ENCODE peak calls at places on chromosomes 7 and 10, in six cellular contexts. Y is MM.1S, H is lung, U is testis, O is psoas muscle, V is heart right ventricle. B is an unnamed sample.

GRCh38 chr10:5013385-5013784 is 9.7 kb upstream of the AKR1C2 start:
- DNase-seq in Y (no peak), H (no peak), U (no peak), O (no peak), V (no peak), B (no peak)

GRCh38 chr10:6314620-6315205 is 112.0 kb downstream of the PFKFB3 start:
- DNase-seq in Y (no peak), H (peak), U (no peak), O (no peak), V (no peak), B (no peak)

GRCh38 chr10:125883198-125883597 is 2.1 kb upstream of the DHX32 start:
- DNase-seq in Y (no peak), H (no peak), U (no peak), O (no peak), V (no peak), B (no peak)

GRCh38 chr10:28171468-28172235 is 131.2 kb downstream of the MPP7 start:
- DNase-seq in Y (no peak), H (no peak), U (no peak), O (no peak), V (peak), B (no peak)

GRCh38 chr7:130910949-130911944 is 177.2 kb upstream of the KLF14 start:
- DNase-seq in Y (no peak), H (no peak), U (no peak), O (no peak), V (no peak), B (no peak)

GRCh38 chr10:55793024-55793423 is 568.0 kb downstream of the ZWINT start:
- DNase-seq in Y (no peak), H (no peak), U (no peak), O (no peak), V (no peak), B (no peak)

GRCh38 chr7:51011710-51012350 is 229.1 kb upstream of the GRB10 start:
- DNase-seq in Y (no peak), H (peak), U (no peak), O (no peak), V (no peak), B (no peak)

GRCh38 chr7:139103057-139103820 is 6.3 kb downstream of the ZC3HAV1 start:
- DNase-seq in Y (no peak), H (no peak), U (no peak), O (no peak), V (no peak), B (no peak)

GRCh38 chr10:71368639-71369038 is 28.1 kb upstream of the CDH23 start:
- DNase-seq in Y (no peak), H (no peak), U (no peak), O (no peak), V (no peak), B (no peak)

GRCh38 chr10:117675516-117675915 is 133.0 kb downstream of the EMX2 start:
- DNase-seq in Y (no peak), H (no peak), U (no peak), O (no peak), V (no peak), B (no peak)

GRCh38 chr7:158458716-158459282 is 128.8 kb downstream of the PTPRN2 start:
- DNase-seq in Y (no peak), H (no peak), U (no peak), O (no peak), V (no peak), B (no peak)

GRCh38 chr10:89347706-89348457 is 20.1 kb downstream of the IFIT3 start:
- DNase-seq in Y (no peak), H (no peak), U (no peak), O (no peak), V (peak), B (no peak)

GRCh38 chr7:18573410-18574234 is 78.1 kb downstream of the HDAC9 start:
- DNase-seq in Y (no peak), H (no peak), U (no peak), O (peak), V (peak), B (no peak)

GRCh38 chr10:70052462-70053211 is at the start of gene MACROH2A2:
- DNase-seq in Y (no peak), H (peak), U (peak), O (peak), V (peak), B (no peak)

GRCh38 chr10:94137747-94138146 is 144.0 kb downstream of the PLCE1 start:
- DNase-seq in Y (no peak), H (no peak), U (no peak), O (no peak), V (no peak), B (no peak)

GRCh38 chr10:101829561-101830315 is 11.5 kb upstream of the OGA start:
- DNase-seq in Y (peak), H (peak), U (peak), O (peak), V (no peak), B (peak)

GRCh38 chr10:123297175-123297574 is 143.0 kb downstream of the BUB3 start:
- DNase-seq in Y (no peak), H (no peak), U (no peak), O (no peak), V (no peak), B (no peak)

GRCh38 chr10:110273474-110273873 is 31.2 kb downstream of the SMNDC1 start:
- DNase-seq in Y (no peak), H (peak), U (peak), O (peak), V (peak), B (peak)
- H3K27ac ChIP-seq in Y (no peak), H (no peak), U (peak), O (peak), V (peak), B (no peak)

DNA sequence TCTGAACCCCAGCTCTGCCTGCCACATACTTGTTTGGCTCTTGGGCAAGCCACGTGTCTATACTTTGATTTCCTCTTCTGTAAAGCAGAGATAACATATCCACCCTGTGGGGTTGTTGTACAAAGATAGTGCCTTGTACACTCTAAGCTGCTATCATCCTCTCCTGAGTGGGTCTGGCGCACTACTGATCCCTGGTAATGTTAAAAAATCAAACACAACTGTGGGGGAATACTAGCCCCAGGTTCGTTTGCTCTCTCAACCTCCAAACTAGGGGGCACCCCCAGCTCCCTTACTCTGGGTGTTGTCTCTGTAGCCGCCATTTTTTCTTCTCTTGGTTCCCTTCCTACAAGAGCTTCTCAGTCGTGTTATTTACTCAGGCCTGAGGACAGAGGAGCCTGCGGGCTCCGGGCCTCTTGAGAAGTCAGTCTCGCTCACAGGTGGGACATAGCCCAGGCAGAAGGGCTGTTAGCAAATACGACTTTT is 1.0 kb downstream of the POLM start:
- DNase-seq in Y (peak), H (no peak), U (no peak), O (peak), V (no peak), B (no peak)
- TF ChIP-seq CTCF in Y (no peak), H (no peak), U (no peak), O (no peak), V (no peak), B (no peak)

GRCh38 chr10:79262131-79262530 is 85.1 kb upstream of the PPIF start:
- DNase-seq in Y (no peak), H (no peak), U (no peak), O (no peak), V (no peak), B (no peak)
- H3K27ac ChIP-seq in Y (no peak), H (no peak), U (no peak), O (no peak), V (no peak), B (no peak)

GRCh38 chr7:117381357-117381756 is 45.9 kb downstream of the ASZ1 start:
- DNase-seq in Y (no peak), H (no peak), U (no peak), O (no peak), V (no peak), B (no peak)
- TF ChIP-seq CTCF in Y (peak), H (no peak), U (no peak), O (no peak), V (no peak), B (no peak)

DNA sequence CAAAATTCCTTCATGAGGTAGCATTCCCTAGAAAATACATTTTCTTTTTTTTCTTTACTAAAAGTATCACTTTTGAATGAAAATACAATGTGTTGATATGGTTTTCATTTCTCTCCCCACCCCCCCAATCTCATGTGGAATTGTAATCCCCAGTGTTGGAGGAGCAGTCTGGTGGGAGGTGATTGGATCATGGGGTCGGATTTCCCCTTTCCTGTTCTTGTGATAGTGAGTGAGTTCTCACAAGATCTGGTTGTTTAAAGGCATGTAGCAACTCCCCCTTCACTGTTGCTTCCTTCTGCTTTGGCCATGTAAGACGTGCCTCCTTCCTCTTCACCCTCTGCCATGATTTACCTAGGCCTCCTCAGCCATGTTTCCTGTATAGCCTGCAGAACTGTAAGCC is 790.3 kb upstream of the KCND2 start:
- DNase-seq in Y (no peak), H (no peak), U (no peak), O (no peak), V (no peak), B (no peak)
- H3K27ac ChIP-seq in Y (no peak), H (no peak), U (no peak), O (no peak), V (no peak), B (no peak)

GRCh38 chr10:130987401-130987800 is 324.1 kb downstream of the TCERG1L start:
- DNase-seq in Y (no peak), H (no peak), U (peak), O (no peak), V (no peak), B (no peak)
- TF ChIP-seq CTCF in Y (no peak), H (no peak), U (no peak), O (no peak), V (no peak), B (no peak)

DNA sequence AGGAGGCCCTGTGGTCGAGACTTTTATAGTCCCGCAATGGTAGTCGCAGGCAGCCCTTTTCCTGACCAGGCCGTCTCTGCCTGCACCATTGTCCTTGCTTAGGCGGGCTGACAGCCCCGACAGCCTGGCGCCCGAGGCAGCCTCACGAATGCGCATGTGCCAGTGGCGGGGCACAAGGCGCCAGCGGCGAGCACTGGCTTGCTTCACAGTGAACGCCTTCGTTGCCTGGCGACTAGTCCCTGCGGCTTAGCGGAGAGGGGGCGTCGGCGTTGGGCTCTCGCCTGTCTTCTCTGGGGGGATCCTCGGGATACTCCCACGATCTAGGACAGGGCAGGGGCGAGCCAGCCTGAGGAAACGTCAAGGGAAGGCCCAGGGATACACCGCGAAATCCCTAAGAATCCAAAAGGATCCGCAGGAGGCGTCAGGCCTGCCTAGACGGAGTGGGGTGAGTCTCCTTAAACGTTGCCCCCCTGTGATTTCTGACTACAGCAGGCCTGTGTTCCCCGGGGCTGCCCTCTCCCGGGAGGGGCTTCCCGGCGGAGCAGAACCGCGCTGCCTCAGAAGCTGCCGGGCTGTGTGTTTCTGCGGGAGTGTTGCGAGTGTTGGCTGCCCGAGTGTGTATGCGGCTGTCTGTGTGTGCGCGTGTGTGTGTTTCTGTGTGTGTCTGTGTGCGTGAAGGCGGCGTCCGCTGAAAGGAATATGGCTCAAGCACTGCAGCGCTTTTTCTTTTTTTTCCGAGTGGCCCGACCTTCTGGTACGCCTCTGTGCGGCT is 20.5 kb upstream of the ZNF273 start:
- DNase-seq in Y (no peak), H (peak), U (peak), O (peak), V (peak), B (no peak)
- H3K27ac ChIP-seq in Y (no peak), H (no peak), U (no peak), O (peak), V (peak), B (no peak)

GRCh38 chr10:76577455-76577854 is 1060.2 kb downstream of the KCNMA1 start:
- DNase-seq in Y (no peak), H (no peak), U (no peak), O (no peak), V (no peak), B (no peak)

GRCh38 chr10:76576276-76576962 is 1061.2 kb downstream of the KCNMA1 start:
- DNase-seq in Y (no peak), H (no peak), U (no peak), O (no peak), V (no peak), B (no peak)

GRCh38 chr10:76583711-76584161 is 1053.9 kb downstream of the KCNMA1 start:
- DNase-seq in Y (no peak), H (no peak), U (no peak), O (no peak), V (no peak), B (no peak)

GRCh38 chr10:76582536-76582935 is 1055.1 kb downstream of the KCNMA1 start:
- DNase-seq in Y (no peak), H (no peak), U (no peak), O (no peak), V (no peak), B (no peak)

DNA sequence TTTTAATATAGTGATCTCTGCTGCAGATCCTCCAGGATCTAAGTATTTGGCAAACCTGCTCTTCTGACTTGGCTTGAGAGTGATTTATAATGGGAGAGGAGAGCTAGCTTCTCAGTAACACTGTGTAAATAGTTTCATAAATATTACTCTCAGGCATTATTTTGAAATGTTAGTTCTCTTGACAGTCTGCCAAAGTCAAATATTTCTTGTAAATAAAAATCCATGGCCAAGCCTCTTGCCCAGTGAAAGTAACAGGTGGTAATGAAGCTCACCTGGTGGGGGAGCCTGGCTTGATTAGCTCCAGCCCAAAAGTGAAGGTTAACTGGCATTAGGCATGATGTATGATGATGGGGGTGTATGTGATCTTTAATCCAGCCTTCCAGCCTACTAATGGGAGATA is 1055.9 kb downstream of the KCNMA1 start:
- DNase-seq in Y (no peak), H (no peak), U (no peak), O (no peak), V (no peak), B (no peak)
- TF ChIP-seq CTCF in Y (no peak), H (no peak), U (no peak), O (no peak), V (no peak), B (no peak)

B was measured in CD4-positive, alpha-beta T cell.